ENCODE peak calls at places on chromosome 20, in nine cellular contexts. D is activated CD4-positive, alpha-beta T cell treated with anti-CD3 and anti-CD28 coated beads, Interleukin-2, amount 10 ng/mL, durations not matched to agents 7 days and 5 days; S is HepG2; E is tibial artery; Q is activated T-helper 1 cell treated with Interleukin-2 at 50 U/mL for 16 hours; W is NCI-H1092; L is pancreas; Z is endothelial cell; K is stimulated activated CD4-positive, alpha-beta T cell treated with anti-CD3 and anti-CD28 coated beads, Interleukin-15, amount 100 ng/mL, for 1 hour. F is an unnamed sample.

GRCh38 chr20:33568378-33569289 is 78.7 kb downstream of the CBFA2T2 start:
- DNase-seq in E (no peak), Q (no peak), D (no peak), K (no peak), L (no peak), S (peak), Z (peak), W (peak), F (no peak)

GRCh38 chr20:33000802-33001466 is 3.3 kb downstream of the SUN5 start:
- DNase-seq in L (no peak), K (no peak), E (no peak), W (no peak), Z (no peak), Q (no peak), S (no peak), D (no peak), F (no peak)

GRCh38 chr20:19975436-19975799 is 41.7 kb upstream of the NAA20 start:
- DNase-seq in E (no peak), D (no peak), W (no peak), S (no peak), Q (no peak), K (no peak), L (no peak), Z (no peak), F (no peak)

GRCh38 chr20:32189691-32190607 is 17.6 kb downstream of the PLAGL2 start:
- DNase-seq in W (peak), L (no peak), Z (peak), Q (peak), S (no peak), E (peak), K (no peak), D (peak), F (no peak)

GRCh38 chr20:7147220-7147601 is 379.7 kb downstream of the BMP2 start:
- DNase-seq in Q (no peak), K (no peak), L (no peak), S (peak), D (no peak), E (no peak), W (no peak), Z (no peak), F (no peak)

GRCh38 chr20:57514273-57514751 is 10.6 kb downstream of the CTCFL start:
- DNase-seq in K (no peak), W (peak), S (peak), Q (no peak), Z (peak), L (peak), D (peak), E (peak), F (peak)

GRCh38 chr20:46835418-46835817 is 59.2 kb upstream of the EYA2 start:
- DNase-seq in K (no peak), E (no peak), D (no peak), S (peak), W (no peak), L (no peak), Z (no peak), Q (no peak), F (no peak)

GRCh38 chr20:49608752-49609670 is 41.1 kb upstream of the PTGIS start:
- DNase-seq in S (peak), L (peak), D (peak), Z (peak), K (peak), E (peak), Q (peak), W (peak), F (peak)

GRCh38 chr20:37389844-37390275 is 43.9 kb downstream of the SRC start:
- DNase-seq in D (no peak), E (no peak), S (no peak), Q (no peak), W (no peak), Z (peak), L (no peak), K (no peak), F (no peak)

GRCh38 chr20:10667077-10667401 is 6.8 kb downstream of the JAG1 start:
- DNase-seq in W (peak), S (no peak), Q (no peak), D (no peak), E (peak), K (no peak), Z (no peak), L (peak), F (no peak)

GRCh38 chr20:35146299-35146921 is 726 bp downstream of the EDEM2 start:
- DNase-seq in Q (peak), L (peak), Z (peak), S (peak), E (peak), K (no peak), W (no peak), D (no peak), F (no peak)

GRCh38 chr20:48933017-48933766 is 11.7 kb downstream of the ARFGEF2 start:
- DNase-seq in L (no peak), D (no peak), S (no peak), E (no peak), W (no peak), Z (no peak), K (no peak), Q (no peak), F (no peak)

GRCh38 chr20:37983286-37983685 is 50.0 kb downstream of the TTI1 start:
- DNase-seq in D (no peak), W (no peak), Z (no peak), Q (no peak), L (no peak), S (no peak), E (no peak), K (no peak), F (no peak)

GRCh38 chr20:3802524-3803239 is 6.6 kb downstream of the CDC25B start:
- DNase-seq in W (no peak), E (no peak), S (no peak), Q (no peak), K (no peak), Z (no peak), L (no peak), D (no peak), F (no peak)

GRCh38 chr20:45890997-45891983 is at the start of the genes CTSA and NEURL2:
- DNase-seq in Z (peak), K (peak), Q (peak), D (peak), S (peak), L (peak), E (peak), W (peak), F (peak)

F was measured in CD14-positive monocyte.